ENCODE peak calls at places on chromosomes 3 and 15, in five cellular contexts. W is A549, S is HCT116, P is HepG2, G is K562. B is an unnamed sample.

GRCh38 chr3:189419022-189419421 is 212.2 kb upstream of the TP63 start:
- DNase-seq in W (no peak), P (no peak), G (no peak), S (no peak), B (no peak)

GRCh38 chr3:66302288-66302687 is 81.5 kb downstream of the SLC25A26 start:
- DNase-seq in G (no peak), P (no peak), W (no peak), S (no peak), B (no peak)

GRCh38 chr3:114867828-114868498 is 279.1 kb downstream of the ZBTB20 start:
- DNase-seq in G (no peak), W (no peak), S (no peak), P (no peak), B (no peak)

GRCh38 chr3:38008971-38009580 is 18.5 kb downstream of the VILL start:
- DNase-seq in W (no peak), P (no peak), G (no peak), S (no peak), B (no peak)

GRCh38 chr15:31371520-31372240 is 45.0 kb downstream of the KLF13 start:
- DNase-seq in W (no peak), P (no peak), S (no peak), G (no peak), B (no peak)

GRCh38 chr3:122688996-122689395 is 8.4 kb downstream of the PARP14 start:
- DNase-seq in W (no peak), P (no peak), S (no peak), G (no peak), B (peak; percentile 34)

GRCh38 chr15:62145015-62145735 is 19.9 kb downstream of the C2CD4B start:
- DNase-seq in S (no peak), G (no peak), P (no peak), W (no peak), B (no peak)

GRCh38 chr3:123713211-123713610 is 128.4 kb upstream of the HACD2 start:
- DNase-seq in S (no peak), W (no peak), P (no peak), G (no peak), B (no peak)

GRCh38 chr3:22159004-22159695 is 408.1 kb upstream of the ZNF385D start:
- DNase-seq in P (peak; percentile 43), S (no peak), G (no peak), W (no peak), B (peak; percentile 18)

GRCh38 chr15:33754242-33754641 is 214.1 kb upstream of the CHRM5 start:
- DNase-seq in G (no peak), S (no peak), W (no peak), P (no peak), B (no peak)

GRCh38 chr15:72566973-72567372 is 87.5 kb upstream of the GOLGA6B start:
- DNase-seq in W (no peak), P (no peak), G (no peak), S (no peak), B (no peak)

GRCh38 chr3:31469385-31469784 is 63.3 kb upstream of the STT3B start:
- DNase-seq in P (no peak), G (no peak), S (no peak), W (no peak), B (no peak)

GRCh38 chr3:31462050-31462569 is 70.6 kb upstream of the STT3B start:
- DNase-seq in G (no peak), S (no peak), P (peak; percentile 37), W (no peak), B (peak; percentile 76)

GRCh38 chr3:31466016-31466415 is 66.7 kb upstream of the STT3B start:
- DNase-seq in P (no peak), G (no peak), W (no peak), S (no peak), B (no peak)

GRCh38 chr3:31468433-31468832 is 64.3 kb upstream of the STT3B start:
- DNase-seq in P (no peak), W (no peak), G (no peak), S (no peak), B (no peak)

GRCh38 chr3:31466866-31467265 is 65.9 kb upstream of the STT3B start:
- DNase-seq in W (no peak), S (no peak), P (no peak), G (no peak), B (no peak)
- H3K4me3 ChIP-seq in W (no peak overlapping the region), S (no peak overlapping the region), P (no peak overlapping the region), G (no peak overlapping the region), B (no peak overlapping the region)

DNA sequence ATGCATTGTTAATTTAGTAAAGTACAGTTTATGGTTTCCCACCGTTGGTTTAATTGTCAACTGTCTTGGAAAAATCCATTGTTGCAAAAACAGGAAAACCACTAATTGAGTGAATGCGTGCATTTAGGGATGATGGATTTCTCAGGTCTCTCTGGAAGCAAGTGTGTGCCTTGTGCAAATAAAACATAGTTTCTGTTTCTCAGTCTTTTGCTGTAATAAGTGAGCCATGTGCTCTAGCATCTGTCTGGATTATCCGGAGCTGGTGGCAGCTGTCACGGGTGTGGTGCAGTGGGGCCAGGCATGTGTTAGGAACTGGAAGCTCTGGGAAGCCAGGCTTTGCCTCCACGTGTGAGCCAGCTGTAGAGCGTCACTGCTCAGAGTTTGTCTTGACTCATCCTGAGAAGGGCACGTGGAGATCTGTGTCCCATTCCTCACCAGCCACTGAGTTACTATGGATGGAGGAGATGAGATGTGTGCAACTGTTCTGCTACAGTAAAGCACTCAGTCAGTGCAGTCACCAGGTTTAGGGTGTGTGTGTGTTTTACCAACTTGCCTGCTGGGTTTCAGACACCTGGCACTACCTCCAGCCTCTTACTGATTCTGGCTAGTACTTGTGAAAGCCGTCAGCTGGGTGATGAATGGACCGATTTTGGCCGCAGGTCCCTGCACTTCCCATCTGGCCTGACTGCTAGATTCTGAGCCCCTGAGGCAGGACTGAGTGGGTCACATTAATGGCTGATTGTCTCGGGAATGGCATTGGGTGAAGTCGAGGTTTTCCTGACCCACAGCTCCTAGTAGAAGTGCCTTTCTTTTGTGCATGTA is 7.2 kb downstream of the APBA2 start:
- DNase-seq in W (no peak), G (no peak), P (no peak), S (no peak), B (no peak)
- TF ChIP-seq MAX in W (peak; percentile 24), G (no peak), P (no peak), S (no peak), B (no peak)

GRCh38 chr3:141383555-141384129 is 15.3 kb downstream of the ZBTB38 start:
- DNase-seq in W (no peak), S (no peak), G (no peak), P (no peak), B (no peak)

GRCh38 chr3:141382571-141382970 is 14.3 kb downstream of the ZBTB38 start:
- DNase-seq in P (no peak), W (no peak), G (no peak), S (no peak), B (no peak)

GRCh38 chr3:141385386-141386079 is 17.2 kb downstream of the ZBTB38 start:
- DNase-seq in S (no peak), W (no peak), P (no peak), G (no peak), B (no peak)

GRCh38 chr3:141384575-141384974 is 16.3 kb downstream of the ZBTB38 start:
- DNase-seq in P (no peak), G (no peak), W (no peak), S (no peak), B (no peak)

DNA sequence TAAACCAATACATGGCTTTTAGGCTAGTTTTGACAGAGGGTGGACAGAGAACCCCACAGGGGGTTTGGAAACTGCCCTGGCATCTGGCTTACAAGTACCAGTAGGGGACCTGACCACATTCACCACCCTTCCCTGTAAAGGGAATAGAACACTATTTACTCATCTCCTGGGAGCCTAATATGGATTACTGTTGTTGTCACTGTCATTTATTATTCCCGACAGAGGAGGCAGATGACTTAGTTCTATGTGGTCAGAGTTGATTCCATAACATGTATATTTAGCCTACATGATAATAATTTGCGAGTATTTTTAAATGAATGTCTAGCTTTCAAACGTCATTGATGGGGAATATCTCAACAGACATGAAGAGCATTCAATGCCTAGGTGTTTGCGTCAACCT is 15.9 kb downstream of the ZBTB38 start:
- DNase-seq in S (no peak), G (no peak), P (no peak), W (no peak), B (no peak)
- H3K4me3 ChIP-seq in S (no peak overlapping the region), G (no peak overlapping the region), P (no peak overlapping the region), W (no peak overlapping the region), B (no peak overlapping the region)

GRCh38 chr3:81660036-81660435 is 101.4 kb downstream of the GBE1 start:
- DNase-seq in P (no peak), W (no peak), S (no peak), G (no peak), B (no peak)
- TF ChIP-seq MAX in P (no peak), W (no peak), S (no peak), G (no peak), B (no peak)

DNA sequence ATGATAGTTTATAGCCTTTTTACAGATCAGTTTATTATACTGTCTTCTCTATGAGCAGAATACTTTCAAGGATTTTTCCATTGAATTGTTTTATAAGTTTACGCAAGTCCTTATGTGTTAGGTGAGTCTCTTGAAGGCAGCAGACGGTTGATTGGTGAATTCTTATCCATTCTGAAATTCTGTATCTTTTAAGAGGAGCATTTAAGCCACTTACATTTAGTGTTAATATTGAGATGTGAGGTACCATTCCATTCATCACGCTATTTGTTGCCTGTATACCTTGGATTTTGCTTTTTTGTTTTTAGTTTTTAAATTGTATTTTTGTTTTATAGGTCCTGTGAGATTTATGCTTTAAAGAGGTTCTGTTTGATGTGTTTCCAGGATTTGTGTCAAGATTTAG is 32.5 kb upstream of the VEPH1 start:
- DNase-seq in P (no peak), G (no peak), W (no peak), S (no peak), B (no peak)
- H3K4me3 ChIP-seq in P (no peak overlapping the region), G (no peak overlapping the region), W (no peak overlapping the region), S (no peak overlapping the region), B (no peak overlapping the region)

GRCh38 chr15:71080705-71081104 is 34.6 kb upstream of the THSD4 start:
- DNase-seq in G (no peak), W (no peak), S (no peak), P (no peak), B (no peak)
- TF ChIP-seq MAX in G (no peak), W (no peak), S (no peak), P (no peak), B (no peak)

DNA sequence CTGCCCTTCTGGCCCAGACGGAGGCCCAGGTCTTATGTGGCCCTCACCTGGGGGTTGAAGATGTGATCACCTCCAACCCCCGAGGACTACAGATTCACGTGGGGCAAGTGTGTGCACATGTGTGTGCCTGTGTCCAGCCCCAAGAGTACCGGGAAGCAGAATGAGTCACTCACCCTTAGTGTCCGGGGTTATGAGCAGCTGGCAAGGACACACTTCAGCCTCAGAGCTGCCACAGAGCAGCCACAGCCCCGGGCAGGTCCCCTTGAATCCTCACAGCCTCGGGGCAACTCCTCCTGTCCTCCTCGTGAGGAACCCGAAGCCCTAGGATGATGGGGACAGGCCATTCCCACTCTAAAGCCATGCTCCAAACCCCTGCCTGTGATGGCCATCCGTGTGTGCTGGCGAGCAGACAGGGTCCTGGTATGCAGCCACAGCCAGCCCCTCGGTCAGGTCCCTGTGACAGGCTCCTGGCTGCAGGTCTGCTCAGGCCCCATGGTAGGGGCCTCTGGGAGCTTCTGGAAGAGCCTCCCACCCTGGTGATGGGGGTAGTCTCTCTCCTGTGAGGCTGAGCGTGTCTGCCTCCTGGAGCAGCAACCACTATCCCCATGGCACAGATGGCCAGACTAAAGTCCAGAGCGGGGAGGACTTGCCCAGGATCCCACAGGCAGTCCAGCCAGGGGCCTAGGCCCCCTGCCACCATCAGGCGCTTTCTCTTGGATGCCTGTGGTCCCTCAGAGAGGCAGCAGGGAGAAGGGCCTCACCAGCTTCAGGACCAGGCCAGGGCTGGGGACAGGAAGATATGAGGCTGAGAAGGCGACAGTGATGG is 852 bp downstream of the STAB1 start:
- DNase-seq in S (no peak), G (no peak), P (peak; percentile 30), W (no peak), B (peak; percentile 71)
- H3K4me3 ChIP-seq in S (no peak overlapping the region), G (no peak overlapping the region), P (no peak overlapping the region), W (no peak overlapping the region), B (peak overlapping the region; percentile 66)

GRCh38 chr15:75049392-75049791 is 26.0 kb downstream of the PPCDC start:
- DNase-seq in W (no peak), S (no peak), P (no peak), G (no peak), B (no peak)
- TF ChIP-seq MAX in W (no peak), S (no peak), P (no peak), G (no peak), B (no peak)